ENCODE peak calls at places on chromosomes 5 and 9, in nine cellular contexts. U is uterus, T is A549, R is brain microvascular endothelial cell, W is vagina, M is suprapubic skin, I is cardiac muscle cell, Y is cardiac fibroblast, H is foreskin fibroblast. K is an unnamed sample.

GRCh38 chr5:5178121-5178520 is 38.0 kb downstream of the ADAMTS16 start:
- DNase-seq in T (peak; percentile 18), M (no peak), Y (no peak), U (no peak), H (no peak), W (no peak), I (peak; percentile 6), R (no peak), K (no peak)

GRCh38 chr5:88925692-88926490 is 42.9 kb upstream of the MEF2C start:
- DNase-seq in H (peak; percentile 20), U (no peak), M (no peak), I (no peak), T (no peak), R (peak; percentile 39), Y (no peak), W (no peak), K (no peak)

GRCh38 chr9:3960661-3961144 is 339.2 kb downstream of the GLIS3 start:
- DNase-seq in Y (peak; percentile 27), H (peak; percentile 83), M (no peak), U (no peak), I (no peak), W (no peak), R (peak; percentile 38), T (no peak), K (peak; percentile 86)

GRCh38 chr5:343461-344401 is 22.2 kb downstream of the AHRR start:
- DNase-seq in H (peak; percentile 79), U (no peak), W (peak; percentile 95), R (peak; percentile 47), Y (peak; percentile 68), M (no peak), I (peak; percentile 62), T (peak; percentile 62), K (peak; percentile 9)

GRCh38 chr5:114367029-114367428 is 5.2 kb downstream of the KCNN2 start:
- DNase-seq in Y (peak; percentile 4), W (no peak), I (peak; percentile 14), M (no peak), R (no peak), U (no peak), T (no peak), H (no peak), K (no peak)

GRCh38 chr9:108182950-108183381 is 672.8 kb downstream of the ACTL7B start:
- DNase-seq in T (no peak), H (no peak), Y (peak; percentile 14), W (no peak), U (no peak), M (no peak), R (peak; percentile 19), I (no peak), K (no peak)

GRCh38 chr5:134124289-134125194 is 10.1 kb downstream of the TCF7 start:
- DNase-seq in U (no peak), T (no peak), R (no peak), H (peak; percentile 92), M (no peak), W (no peak), Y (no peak), I (no peak), K (no peak)

GRCh38 chr5:133371371-133372155 is 240.8 kb downstream of the FSTL4 start:
- DNase-seq in Y (no peak), T (peak; percentile 28), U (no peak), I (no peak), R (no peak), W (peak; percentile 72), M (peak; percentile 34), H (no peak), K (no peak)

GRCh38 chr5:1754531-1755220 is 45.0 kb downstream of the MRPL36 start:
- DNase-seq in U (no peak), Y (no peak), H (no peak), T (no peak), I (no peak), R (no peak), M (peak; percentile 67), W (peak; percentile 77), K (no peak)

GRCh38 chr5:32687167-32687831 is 23.8 kb upstream of the NPR3 start:
- DNase-seq in R (no peak), M (no peak), Y (peak; percentile 74), T (no peak), H (no peak), U (no peak), I (no peak), W (no peak), K (peak; percentile 80)

GRCh38 chr5:919356-920000 is 26.8 kb downstream of the TRIP13 start:
- DNase-seq in M (no peak), U (no peak), W (peak; percentile 37), I (peak; percentile 27), Y (no peak), T (peak; percentile 50), R (no peak), H (no peak), K (peak; percentile 75)

GRCh38 chr5:96094904-96095303 is 133.3 kb upstream of the ELL2 start:
- DNase-seq in Y (peak; percentile 58), I (no peak), R (no peak), T (no peak), H (no peak), W (no peak), U (peak; percentile 19), M (no peak), K (no peak)

GRCh38 chr9:76876098-76876497 is 29.8 kb downstream of the PRUNE2 start:
- DNase-seq in T (no peak), M (no peak), H (peak; percentile 48), R (no peak), Y (peak; percentile 24), U (peak; percentile 40), I (no peak), W (no peak), K (no peak)

GRCh38 chr9:97506264-97506663 is 4.8 kb downstream of the TMOD1 start:
- DNase-seq in T (no peak), U (no peak), I (no peak), H (no peak), M (no peak), W (no peak), Y (no peak), R (no peak), K (no peak)

GRCh38 chr5:95846554-95847260 is 24.2 kb upstream of the GLRX start:
- DNase-seq in I (peak; percentile 79), R (peak; percentile 70), H (peak; percentile 68), W (no peak), M (no peak), T (peak; percentile 76), Y (peak; percentile 90), U (peak; percentile 71), K (no peak)

GRCh38 chr9:98327249-98327561 is 71.8 kb upstream of the TBC1D2 start:
- DNase-seq in M (no peak), H (no peak), W (no peak), T (no peak), R (no peak), U (no peak), Y (no peak), I (no peak), K (no peak)

GRCh38 chr5:65808261-65808741 is 86.3 kb downstream of the NLN start:
- DNase-seq in H (peak; percentile 30), W (no peak), Y (no peak), M (no peak), U (no peak), I (no peak), T (no peak), R (no peak), K (no peak)

GRCh38 chr9:128690684-128691034 is 1.6 kb downstream of the SET start:
- DNase-seq in T (no peak), M (no peak), W (no peak), Y (no peak), R (no peak), U (no peak), H (no peak), I (no peak), K (no peak)

GRCh38 chr9:68533678-68534077 is 7.0 kb downstream of the TMEM252 start:
- DNase-seq in Y (no peak), H (no peak), M (no peak), R (no peak), T (no peak), U (no peak), I (peak; percentile 24), W (no peak), K (peak; percentile 49)

DNA sequence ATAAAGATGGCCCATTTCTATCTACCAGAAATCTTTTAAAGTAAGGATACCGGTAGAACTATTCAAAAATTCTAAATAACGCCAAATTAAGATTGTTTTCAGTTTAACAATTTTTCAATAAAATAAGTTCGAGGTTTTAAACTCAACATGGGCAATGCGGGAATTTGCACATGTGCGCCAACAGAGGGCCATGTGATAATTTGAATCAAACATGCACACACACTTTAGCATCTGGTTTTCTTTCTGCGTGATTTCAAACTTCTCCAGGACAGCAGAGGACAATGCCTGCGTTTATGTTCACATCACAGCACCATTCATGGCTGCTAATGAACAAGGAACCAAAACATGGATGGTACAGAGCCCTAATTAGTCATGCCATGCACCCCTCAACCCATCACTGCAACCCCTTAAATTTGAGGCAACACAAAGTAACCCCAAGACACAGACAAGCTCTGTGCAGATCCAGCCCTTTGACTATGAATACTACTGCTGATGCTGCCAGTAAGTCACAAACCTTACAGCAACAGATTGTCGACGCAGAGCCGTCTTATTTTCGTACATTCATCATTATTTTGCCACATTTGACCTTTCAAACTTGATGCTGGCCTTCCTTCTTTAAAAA is 2.8 kb downstream of the SHC3 start:
- DNase-seq in T (no peak), I (no peak), M (no peak), W (no peak), R (no peak), U (no peak), H (no peak), Y (no peak), K (no peak)
- H3K4me3 ChIP-seq in T (no peak overlapping the region), I (no peak overlapping the region), M (peak overlapping the region; percentile 67), W (peak overlapping the region; percentile 7), R (peak overlapping the region; percentile 83), U (no peak overlapping the region), H (no peak overlapping the region), Y (peak overlapping the region; percentile 67), K (no peak overlapping the region)

GRCh38 chr5:177228751-177229150 is 74.8 kb downstream of the RAB24 start:
- DNase-seq in R (no peak), I (no peak), T (no peak), U (no peak), H (no peak), Y (no peak), W (no peak), M (no peak), K (no peak)
- TF ChIP-seq CTCF in R (no peak), I (no peak), T (no peak), U (no peak), H (no peak), Y (no peak), W (no peak), M (no peak), K (no peak)

GRCh38 chr9:84874583-84874982 is 205.1 kb downstream of the NTRK2 start:
- DNase-seq in M (no peak), W (no peak), T (no peak), H (no peak), U (no peak), R (peak; percentile 3), Y (peak; percentile 35), I (no peak), K (no peak)
- H3K4me3 ChIP-seq in M (no peak overlapping the region), W (no peak overlapping the region), T (no peak overlapping the region), H (no peak overlapping the region), U (no peak overlapping the region), R (no peak overlapping the region), Y (no peak overlapping the region), I (no peak overlapping the region), K (no peak overlapping the region)

DNA sequence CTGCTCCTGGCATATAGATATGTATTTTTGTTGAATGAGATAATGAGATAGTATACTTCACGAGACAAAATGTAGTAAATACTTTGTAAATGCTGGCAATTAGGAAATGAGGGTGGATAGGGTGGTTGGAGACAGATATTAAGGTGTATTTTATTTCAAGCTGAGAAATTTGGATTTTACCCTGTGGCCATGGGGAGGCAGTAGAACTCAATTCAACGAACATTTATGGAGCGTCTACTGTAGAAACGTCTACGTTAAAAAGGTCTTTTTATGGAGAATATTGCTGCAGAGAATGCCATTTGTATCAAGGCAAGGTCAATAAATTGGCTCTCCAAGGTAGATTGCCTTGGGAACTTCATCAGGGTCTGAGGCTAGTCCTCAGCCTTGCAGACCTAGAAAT is 21.5 kb upstream of the RALGPS1 start:
- DNase-seq in U (no peak), M (no peak), Y (no peak), R (no peak), T (no peak), I (no peak), H (no peak), W (no peak), K (no peak)
- TF ChIP-seq CTCF in U (no peak), M (no peak), Y (no peak), R (peak; percentile 36), T (peak; percentile 38), I (peak; percentile 20), H (no peak), W (no peak), K (peak; percentile 41)

K was measured in retinal pigment epithelial cell.